ENCODE peak calls at places on chromosome 9, in ten cellular contexts. X is MM.1S, U is A549, N is progenitor cell of endocrine pancreas, W is PC-9, Z is cardiac fibroblast, E is heart right ventricle, Q is omental fat pad, M is endothelial cell, V is stomach. J is an unnamed sample.

GRCh38 chr9:92098638-92099037 is 16.6 kb downstream of the SPTLC1 start:
- DNase-seq in W (no peak), U (no peak), E (no peak), V (no peak), Z (no peak), N (no peak), X (no peak), M (no peak), Q (no peak), J (no peak)

GRCh38 chr9:71001780-71002386 is 119.5 kb downstream of the TRPM3 start:
- DNase-seq in W (peak; percentile 44), Q (no peak), V (peak; percentile 49), M (peak; percentile 23), N (peak; percentile 18), X (peak; percentile 50), Z (peak; percentile 65), E (peak; percentile 10), U (no peak), J (peak; percentile 40)

GRCh38 chr9:112439171-112439570 is 47.5 kb upstream of the KIAA1958 start:
- DNase-seq in Z (no peak), V (no peak), Q (no peak), W (no peak), M (no peak), X (no peak), N (no peak), E (no peak), U (no peak), J (no peak)

GRCh38 chr9:6078382-6079105 is 63.1 kb upstream of the RANBP6 start:
- DNase-seq in M (no peak), W (no peak), N (no peak), V (no peak), Z (peak; percentile 23), E (no peak), U (no peak), X (no peak), Q (no peak), J (no peak)

GRCh38 chr9:97510797-97511761 is 9.6 kb downstream of the TMOD1 start:
- DNase-seq in X (peak; percentile 9), Z (peak; percentile 85), Q (no peak), N (no peak), U (no peak), M (no peak), E (peak; percentile 27), V (no peak), W (no peak), J (no peak)

GRCh38 chr9:12702160-12702758 is 9.1 kb downstream of the TYRP1 start:
- DNase-seq in Z (peak; percentile 77), V (no peak), W (peak; percentile 23), N (peak; percentile 12), M (peak; percentile 49), E (peak; percentile 17), Q (no peak), X (no peak), U (peak; percentile 8), J (peak; percentile 50)

GRCh38 chr9:27473135-27473534 is 51.0 kb upstream of the IFNK start:
- DNase-seq in M (no peak), N (no peak), U (no peak), E (no peak), Z (no peak), Q (no peak), V (no peak), X (no peak), W (no peak), J (no peak)

GRCh38 chr9:1044643-1045042 is 5.5 kb upstream of the DMRT2 start:
- DNase-seq in N (no peak), X (no peak), Z (no peak), W (no peak), V (no peak), E (no peak), Q (no peak), U (no peak), M (no peak), J (no peak)

GRCh38 chr9:125261501-125262216 is at the start of gene GAPVD1:
- DNase-seq in Z (peak; percentile 84), M (peak; percentile 94), V (peak; percentile 89), Q (peak; percentile 46), N (peak; percentile 88), W (peak; percentile 95), E (peak; percentile 85), X (peak; percentile 94), U (peak; percentile 98), J (peak; percentile 88)
- TF ChIP-seq CTCF in Z (no peak), M (no peak), V (peak; percentile 17), Q (peak; percentile 33), N (peak; percentile 56), W (no peak), E (peak; percentile 59), X (peak; percentile 46), U (peak; percentile 30), J (peak; percentile 20)

DNA sequence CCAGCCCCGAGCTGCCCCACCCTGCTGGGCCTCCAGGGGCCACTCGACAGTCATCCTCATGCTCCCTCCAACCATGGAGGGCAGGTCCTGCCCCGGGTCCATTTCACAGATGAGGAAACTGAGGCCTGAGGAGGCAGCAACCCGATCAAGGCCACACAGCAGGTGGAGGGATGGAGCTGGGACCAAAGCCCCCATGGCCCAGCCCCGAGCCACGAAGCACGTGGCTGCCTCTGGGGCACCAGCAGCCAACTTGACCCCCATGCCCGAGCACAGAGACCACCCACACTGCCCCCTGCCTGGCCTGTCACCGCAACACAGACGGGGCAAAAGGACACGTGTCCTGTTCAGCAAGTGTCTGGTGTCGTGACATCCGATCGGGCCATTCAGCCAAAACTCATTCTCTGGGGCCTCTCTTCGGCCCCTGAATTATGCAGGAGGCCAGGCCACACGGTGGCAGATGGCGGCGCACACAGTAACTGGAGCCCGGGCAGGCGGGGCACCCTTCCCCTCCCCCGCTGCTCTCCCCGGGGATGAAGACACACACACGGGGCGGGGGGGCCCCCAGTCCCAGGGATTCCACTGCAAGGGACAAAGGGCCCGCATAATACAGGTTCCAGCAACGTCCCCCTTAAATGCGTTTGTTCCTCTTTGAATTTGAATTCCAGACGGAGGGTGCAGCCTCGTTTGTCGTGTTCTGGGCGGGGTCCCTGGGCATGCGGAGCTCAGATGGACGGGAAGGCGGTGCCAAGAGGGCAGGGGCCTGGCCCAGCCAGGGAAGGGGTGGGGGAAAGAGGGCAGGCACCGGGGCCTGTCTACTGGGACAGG is 29.4 kb upstream of the TMEM250 start:
- DNase-seq in X (no peak), Q (no peak), M (no peak), E (no peak), N (no peak), W (peak; percentile 37), V (no peak), Z (no peak), U (no peak), J (no peak)
- TF ChIP-seq CTCF in X (no peak), Q (no peak), M (no peak), E (no peak), N (no peak), W (no peak), V (no peak), Z (no peak), U (no peak), J (no peak)

GRCh38 chr9:14433841-14434511 is 120.0 kb upstream of the NFIB start:
- DNase-seq in U (peak; percentile 15), E (peak; percentile 24), M (no peak), V (no peak), Q (no peak), Z (peak; percentile 87), N (no peak), W (peak; percentile 19), X (no peak), J (no peak)
- TF ChIP-seq CTCF in U (peak; percentile 62), E (peak; percentile 64), M (no peak), V (no peak), Q (no peak), Z (peak; percentile 18), N (no peak), W (peak; percentile 50), X (no peak), J (no peak)

DNA sequence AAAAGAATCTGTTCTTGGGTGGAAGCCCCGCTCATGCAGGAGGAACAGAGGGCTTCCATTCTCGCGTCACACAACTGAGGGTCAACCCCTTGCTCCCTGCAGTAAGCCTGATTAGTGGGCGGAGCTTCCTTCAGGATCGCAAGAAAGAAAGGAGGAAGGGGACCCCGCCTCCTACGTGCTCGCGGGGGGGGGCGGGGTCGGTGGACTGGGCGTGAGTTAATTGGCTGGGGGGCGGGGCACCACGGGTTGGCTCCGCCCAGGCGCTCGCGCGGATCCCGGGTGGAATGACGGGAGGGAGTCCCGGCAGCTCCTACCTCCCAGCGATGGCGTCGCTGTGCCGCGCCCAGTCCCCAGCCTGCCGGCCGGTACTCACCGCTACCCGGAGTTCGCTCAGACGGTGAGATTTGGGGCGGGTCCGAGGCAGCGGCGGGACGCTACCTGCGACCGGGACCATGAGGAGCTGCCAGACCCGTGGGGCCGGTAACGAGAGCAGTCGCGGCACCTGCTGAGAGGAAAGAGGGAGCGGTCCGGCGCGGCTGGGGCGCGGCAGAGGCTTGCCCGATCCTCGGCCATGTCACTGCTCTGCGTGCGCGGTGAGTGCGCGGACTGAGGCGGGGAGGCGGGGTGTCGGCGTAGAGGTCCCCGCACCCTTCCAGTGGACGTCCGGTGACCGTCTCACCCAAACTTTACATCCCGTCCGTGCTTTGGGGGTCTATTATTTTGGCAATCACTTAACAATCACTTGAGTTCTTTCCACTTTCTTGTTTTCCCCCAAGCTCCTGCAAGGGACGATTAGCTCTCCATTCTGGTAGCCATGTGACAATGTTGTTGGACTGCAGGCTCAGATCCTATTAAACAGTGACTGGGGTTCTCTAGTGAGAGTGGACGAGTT is at the start of gene UNC13B:
- DNase-seq in X (peak; percentile 90), M (peak; percentile 96), E (peak; percentile 97), W (peak; percentile 17), U (peak; percentile 98), Q (peak; percentile 89), N (peak; percentile 96), V (peak; percentile 97), Z (peak; percentile 92), J (peak; percentile 97)
- TF ChIP-seq CTCF in X (no peak), M (no peak), E (peak; percentile 53), W (no peak), U (peak; percentile 13), Q (no peak), N (peak; percentile 41), V (no peak), Z (peak; percentile 17), J (no peak)

DNA sequence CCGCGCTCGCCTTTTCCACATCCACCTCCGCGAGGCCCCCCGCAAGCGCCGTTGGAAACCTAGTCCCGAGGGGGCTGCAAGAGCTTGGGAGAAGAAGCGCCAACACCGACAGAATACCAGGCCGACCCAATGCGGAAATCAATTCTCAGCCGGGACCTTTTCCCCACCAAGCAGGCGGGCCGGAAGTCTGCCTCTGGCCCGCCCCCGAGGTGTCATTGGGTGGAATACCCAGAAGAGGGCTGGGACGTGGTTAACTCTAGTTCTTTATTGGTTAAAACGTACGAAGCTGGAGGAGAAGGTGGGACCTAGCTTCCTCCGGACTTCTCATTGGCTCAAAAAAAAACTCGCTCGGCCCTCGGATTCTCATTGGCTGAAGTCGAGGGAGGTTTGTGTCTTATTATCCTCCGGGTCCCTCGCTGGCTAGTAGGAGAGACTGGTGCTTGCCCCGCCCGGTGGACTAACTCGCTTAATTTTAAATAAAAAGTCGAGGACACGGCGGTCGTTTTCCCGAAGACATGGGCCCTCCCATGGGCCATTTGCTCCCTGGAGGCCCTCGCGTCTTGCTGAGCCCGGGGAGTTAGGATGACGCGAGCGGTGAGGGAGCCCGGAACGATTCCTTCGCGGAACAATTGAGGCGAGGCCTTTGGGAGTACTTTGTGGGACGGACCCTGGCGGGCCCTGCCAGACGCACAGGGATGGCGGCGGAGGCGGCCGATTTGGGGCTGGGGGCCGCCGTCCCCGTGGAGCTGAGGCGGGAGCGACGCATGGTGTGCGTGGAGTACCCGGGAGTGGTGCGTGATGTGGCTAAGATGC is at the start of gene GTF3C5:
- DNase-seq in W (peak; percentile 94), Q (peak; percentile 72), Z (peak; percentile 100), N (peak; percentile 82), X (peak; percentile 100), U (peak; percentile 100), V (peak; percentile 93), M (peak; percentile 85), E (peak; percentile 96), J (peak; percentile 95)
- TF ChIP-seq CTCF in W (no peak), Q (no peak), Z (no peak), N (no peak), X (no peak), U (no peak), V (no peak), M (no peak), E (peak; percentile 18), J (no peak)

J was measured in colonic mucosa.